ENCODE peak calls at places on chromosomes 3 and 15, in seven cellular contexts. X is hepatic stellate cell, E is amygdala, Y is astrocyte of the spinal cord, F is amniotic stem cell, J is NB4, C is A172. A is an unnamed sample.

GRCh38 chr3:195140816-195141793 is 129.9 kb downstream of the XXYLT1 start:
- DNase-seq in X (no peak), E (no peak), Y (no peak), F (no peak), J (no peak), C (no peak), A (no peak)

GRCh38 chr3:40451551-40451950 is 5.6 kb upstream of the RPL14 start:
- DNase-seq in X (no peak), E (no peak), Y (no peak), F (no peak), J (no peak), C (no peak), A (no peak)

GRCh38 chr3:66365023-66365581 is 135.7 kb downstream of the LRIG1 start:
- DNase-seq in X (no peak), E (no peak), Y (no peak), F (no peak), J (no peak), C (no peak), A (no peak)

GRCh38 chr3:195870442-195870841 is 37.9 kb downstream of the TNK2 start:
- DNase-seq in X (peak), E (no peak), Y (no peak), F (no peak), J (no peak), C (peak), A (peak)

GRCh38 chr3:49617390-49618013 is 56.6 kb upstream of the APEH start:
- DNase-seq in X (no peak), E (no peak), Y (no peak), F (no peak), J (no peak), C (no peak), A (no peak)

GRCh38 chr3:2653706-2654105 is 456.5 kb downstream of the IL5RA start:
- DNase-seq in X (no peak), E (no peak), Y (no peak), F (no peak), J (no peak), C (no peak), A (no peak)

GRCh38 chr3:70880416-70880815 is 568.0 kb upstream of the MDFIC2 start:
- DNase-seq in X (no peak), E (no peak), Y (no peak), F (no peak), J (no peak), C (no peak), A (no peak)

GRCh38 chr15:22966321-22967083 is 13.7 kb downstream of the CYFIP1 start:
- DNase-seq in X (no peak), E (no peak), Y (no peak), F (no peak), J (no peak), C (no peak), A (no peak)

GRCh38 chr3:136149569-136150136 is 46.5 kb downstream of the MSL2 start:
- DNase-seq in X (no peak), E (no peak), Y (peak), F (no peak), J (no peak), C (peak), A (peak)